ENCODE peak calls at places on chromosome 21, in ten cellular contexts. Y is GM23338, G is stomach, N is transverse colon, J is sigmoid colon, D is suprapubic skin, H is spleen, K is SK-N-SH, U is esophagus muscularis mucosa, W is GM12878. L is an unnamed sample.

GRCh38 chr21:33682992-33683627 is 40.8 kb downstream of the ITSN1 start:
- DNase-seq in Y (no peak), G (no peak), N (no peak), J (no peak), D (no peak), H (no peak), K (no peak), U (no peak), W (no peak), L (no peak)

GRCh38 chr21:28769683-28770082 is 223.0 kb downstream of the LTN1 start:
- DNase-seq in Y (no peak), G (no peak), N (no peak), J (no peak), D (no peak), H (no peak), K (no peak), U (no peak), W (no peak), L (no peak)

GRCh38 chr21:35995522-35996088 is 64.7 kb downstream of the SETD4 start:
- DNase-seq in Y (no peak), G (no peak), N (no peak), J (no peak), D (no peak), H (no peak), K (no peak), U (no peak), W (no peak), L (no peak)

GRCh38 chr21:34807146-34807880 is 138.5 kb downstream of the CLIC6 start:
- DNase-seq in Y (no peak), G (no peak), N (no peak), J (no peak), D (peak), H (no peak), K (no peak), U (no peak), W (no peak), L (no peak)

GRCh38 chr21:36706951-36707762 is 8.2 kb downstream of the SIM2 start:
- DNase-seq in Y (peak), G (no peak), N (no peak), J (no peak), D (no peak), H (no peak), K (peak), U (no peak), W (no peak), L (no peak)

GRCh38 chr21:33259428-33259827 is 6.7 kb upstream of the IL10RB start:
- DNase-seq in Y (no peak), G (no peak), N (no peak), J (no peak), D (no peak), H (no peak), K (no peak), U (no peak), W (no peak), L (no peak)

GRCh38 chr21:34019402-34019801 is 54.0 kb upstream of the MRPS6 start:
- DNase-seq in Y (no peak), G (no peak), N (no peak), J (no peak), D (no peak), H (no peak), K (no peak), U (no peak), W (no peak), L (no peak)

GRCh38 chr21:25385912-25386474 is 221.3 kb downstream of the MRPL39 start:
- DNase-seq in Y (peak), G (peak), N (no peak), J (no peak), D (no peak), H (no peak), K (peak), U (no peak), W (no peak), L (no peak)

GRCh38 chr21:33412832-33413519 is 9.8 kb downstream of the IFNGR2 start:
- DNase-seq in Y (peak), G (peak), N (peak), J (no peak), D (no peak), H (no peak), K (no peak), U (no peak), W (no peak), L (no peak)

GRCh38 chr21:36415375-36415774 is 30.2 kb downstream of the CHAF1B start:
- DNase-seq in Y (peak), G (no peak), N (no peak), J (no peak), D (no peak), H (no peak), K (no peak), U (no peak), W (no peak), L (no peak)

GRCh38 chr21:28776251-28776650 is 216.4 kb downstream of the LTN1 start:
- DNase-seq in Y (no peak), G (no peak), N (no peak), J (no peak), D (no peak), H (no peak), K (no peak), U (no peak), W (no peak), L (no peak)

GRCh38 chr21:34639882-34640788 is 25.2 kb upstream of the RCAN1 start:
- DNase-seq in Y (no peak), G (no peak), N (no peak), J (no peak), D (no peak), H (no peak), K (no peak), U (no peak), W (peak), L (no peak)

GRCh38 chr21:18549214-18549905 is 145.8 kb upstream of the TMPRSS15 start:
- DNase-seq in Y (no peak), G (no peak), N (no peak), J (no peak), D (no peak), H (no peak), K (no peak), U (no peak), W (no peak), L (no peak)

GRCh38 chr21:24112020-24112419 is 1495.3 kb downstream of the MRPL39 start:
- DNase-seq in Y (no peak), G (no peak), N (no peak), J (no peak), D (no peak), H (no peak), K (no peak), U (no peak), W (no peak), L (no peak)
- H3K4me3 ChIP-seq in Y (no peak), G (no peak), N (no peak), J (no peak), D (no peak), H (no peak), K (no peak), U (no peak), W (no peak), L (no peak)

DNA sequence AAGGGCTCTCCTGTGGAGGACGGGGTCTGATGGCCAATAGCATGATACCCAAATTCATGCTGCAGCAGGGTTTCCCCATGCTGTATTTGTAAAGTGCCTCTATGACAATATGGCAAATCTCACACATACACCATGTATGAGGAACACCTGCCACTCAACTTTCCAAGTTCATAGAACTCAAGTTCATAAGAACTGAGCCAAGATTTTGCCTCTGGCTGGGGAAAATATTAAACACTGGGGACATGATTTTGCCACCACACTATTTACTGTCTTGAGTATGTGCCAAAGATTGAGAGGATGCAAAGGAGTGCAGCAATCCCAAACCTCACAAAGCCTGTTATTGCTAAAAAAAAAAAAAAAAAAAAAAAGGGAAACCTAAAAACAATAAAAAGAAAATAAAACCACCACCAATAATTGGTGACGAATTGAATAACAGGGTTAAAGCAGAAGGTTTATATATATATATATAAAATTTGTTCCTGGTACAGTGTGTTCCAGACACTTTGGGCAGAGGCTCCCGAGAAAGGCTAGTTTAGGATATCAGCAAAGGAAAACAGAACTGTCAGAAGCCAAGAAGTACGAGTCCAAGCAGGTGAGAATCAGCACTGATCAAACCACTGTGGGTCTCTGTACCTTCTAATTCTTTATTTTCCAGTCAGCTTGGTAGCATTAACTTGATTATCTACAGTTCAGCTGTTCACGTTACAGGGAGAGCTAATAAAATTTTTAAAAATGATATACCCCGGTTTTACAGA is 24.3 kb downstream of the ZBTB21 start:
- DNase-seq in Y (no peak), G (no peak), N (no peak), J (no peak), D (no peak), H (no peak), K (no peak), U (peak), W (no peak), L (no peak)
- TF ChIP-seq POLR2AphosphoS5 in Y (no peak), G (no peak), N (no peak), J (no peak), D (no peak), H (no peak), K (no peak), U (no peak), W (no peak), L (no peak)

GRCh38 chr21:14384453-14384852 is 1.5 kb upstream of the HSPA13 start:
- DNase-seq in Y (no peak), G (no peak), N (no peak), J (no peak), D (no peak), H (no peak), K (no peak), U (no peak), W (no peak), L (no peak)
- H3K4me3 ChIP-seq in Y (peak), G (no peak), N (no peak), J (no peak), D (no peak), H (peak), K (peak), U (no peak), W (peak), L (no peak)

GRCh38 chr21:45362748-45363145 is 42.2 kb upstream of the COL18A1 start:
- DNase-seq in Y (no peak), G (no peak), N (no peak), J (no peak), D (no peak), H (no peak), K (no peak), U (no peak), W (no peak), L (no peak)

GRCh38 chr21:45365186-45365607 is 39.8 kb upstream of the COL18A1 start:
- DNase-seq in Y (no peak), G (no peak), N (no peak), J (no peak), D (no peak), H (no peak), K (no peak), U (no peak), W (no peak), L (no peak)

GRCh38 chr21:45364464-45365185 is 40.3 kb upstream of the COL18A1 start:
- DNase-seq in Y (no peak), G (no peak), N (no peak), J (peak), D (no peak), H (no peak), K (no peak), U (no peak), W (no peak), L (no peak)

GRCh38 chr21:45365608-45366241 is 39.2 kb upstream of the COL18A1 start:
- DNase-seq in Y (peak), G (no peak), N (no peak), J (no peak), D (no peak), H (no peak), K (no peak), U (no peak), W (no peak), L (no peak)

GRCh38 chr21:45363921-45364463 is 41.0 kb upstream of the COL18A1 start:
- DNase-seq in Y (no peak), G (peak), N (peak), J (peak), D (peak), H (no peak), K (no peak), U (peak), W (peak), L (peak)
- TF ChIP-seq POLR2AphosphoS5 in Y (no peak), G (peak), N (peak), J (peak), D (peak), H (peak), K (peak), U (peak), W (no peak), L (peak)

GRCh38 chr21:26550357-26550756 is 22.7 kb downstream of the CYYR1 start:
- DNase-seq in Y (no peak), G (no peak), N (no peak), J (no peak), D (no peak), H (no peak), K (no peak), U (no peak), W (no peak), L (no peak)
- H3K4me3 ChIP-seq in Y (no peak), G (no peak), N (no peak), J (no peak), D (no peak), H (no peak), K (no peak), U (no peak), W (no peak), L (no peak)

DNA sequence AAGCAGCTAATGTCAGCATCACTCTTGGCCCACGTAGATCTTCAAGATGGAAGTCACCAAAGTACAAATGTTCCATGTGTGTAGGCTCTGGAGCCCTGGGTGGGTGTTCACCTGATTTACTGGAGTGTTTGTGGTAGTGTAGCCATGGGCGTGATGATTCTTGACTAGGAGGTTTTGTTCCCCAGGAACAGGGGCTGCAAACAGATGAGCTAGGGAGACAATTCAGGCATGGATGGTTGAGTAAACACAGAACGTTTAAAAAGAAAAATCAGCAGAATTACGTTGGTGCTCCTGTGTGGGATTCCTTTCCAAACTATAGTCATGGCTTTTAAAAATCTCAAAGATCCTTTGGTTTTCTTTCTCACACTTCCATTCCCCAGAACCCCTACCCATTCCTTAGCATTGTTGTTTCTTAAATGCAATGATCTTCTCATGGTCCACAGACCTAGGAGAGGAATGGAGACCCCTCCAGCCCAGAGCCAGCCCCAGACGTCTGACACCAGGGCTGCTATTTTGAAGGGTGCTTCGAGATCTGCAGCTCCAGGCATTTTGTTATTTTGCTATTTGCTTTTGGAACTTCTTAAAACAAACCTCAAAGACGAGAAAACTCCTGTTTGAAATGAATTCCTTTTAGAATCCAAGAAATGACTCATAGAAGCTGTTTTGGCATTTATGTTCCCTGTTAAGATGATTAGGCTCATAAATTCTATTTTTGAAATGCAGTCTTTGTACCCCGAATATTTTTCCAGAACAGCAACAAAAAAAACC is 115.1 kb downstream of the ETS2 start:
- DNase-seq in Y (no peak), G (no peak), N (no peak), J (peak), D (no peak), H (no peak), K (no peak), U (no peak), W (no peak), L (no peak)
- TF ChIP-seq POLR2AphosphoS5 in Y (no peak), G (no peak), N (peak), J (peak), D (no peak), H (no peak), K (no peak), U (peak), W (no peak), L (no peak)

DNA sequence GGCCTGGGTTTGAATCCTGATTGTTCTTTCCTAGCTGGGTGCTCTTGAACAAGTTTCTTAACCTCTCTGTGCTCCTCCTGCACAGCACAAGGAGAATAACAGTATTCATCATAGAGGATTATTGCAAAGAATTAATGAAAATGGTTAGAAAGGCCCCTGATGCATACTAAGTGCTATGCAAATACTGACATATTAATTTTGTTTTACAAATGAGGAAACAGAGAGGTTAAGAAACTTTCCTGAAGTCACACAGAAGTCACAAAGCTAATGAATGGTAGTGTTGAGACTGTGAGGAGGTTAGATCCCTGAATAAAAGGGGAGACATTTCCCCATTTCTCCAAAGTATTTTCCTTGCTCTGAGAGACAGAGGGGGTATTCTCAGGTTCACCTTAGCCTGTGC is 99.0 kb downstream of the KCNJ6 start:
- DNase-seq in Y (no peak), G (no peak), N (no peak), J (no peak), D (no peak), H (no peak), K (no peak), U (no peak), W (no peak), L (no peak)
- H3K4me3 ChIP-seq in Y (no peak), G (no peak), N (no peak), J (no peak), D (no peak), H (no peak), K (no peak), U (no peak), W (no peak), L (no peak)

DNA sequence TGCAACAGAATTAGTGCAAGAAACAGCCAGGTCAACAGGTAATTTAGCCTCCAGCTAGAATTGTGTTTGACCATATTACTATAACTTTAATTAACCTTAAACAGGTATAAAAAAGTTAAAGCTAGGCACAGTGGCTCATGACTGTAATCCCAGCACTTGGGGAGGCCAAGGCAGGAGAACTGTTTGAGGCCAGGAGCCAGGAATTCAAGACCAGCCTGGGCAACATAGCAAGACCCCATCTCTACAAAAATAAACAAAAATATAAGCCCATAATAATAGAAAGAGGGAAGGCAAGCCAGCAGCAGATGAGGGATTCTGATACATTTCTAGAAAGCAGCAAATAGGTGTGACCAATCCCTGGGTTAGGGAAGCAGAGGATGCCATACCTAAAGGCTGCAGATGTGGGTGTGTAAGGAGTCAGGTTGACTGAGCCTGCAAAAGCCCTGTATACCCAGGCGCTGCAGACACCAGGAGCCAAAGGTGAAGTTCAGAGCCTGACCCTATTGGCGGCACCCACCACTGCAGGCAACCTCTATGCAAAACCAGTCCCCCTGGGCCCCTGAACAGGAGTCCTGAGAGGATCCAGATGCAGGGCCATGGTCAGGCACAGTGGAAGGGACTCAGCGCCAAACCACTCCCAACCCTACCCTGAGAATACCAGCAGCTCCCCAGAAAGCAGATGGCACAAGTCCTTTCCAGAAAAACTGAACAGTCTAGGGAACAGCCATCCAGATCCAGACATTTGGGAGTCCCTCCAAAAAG is 19.3 kb upstream of the LSS start:
- DNase-seq in Y (no peak), G (no peak), N (no peak), J (no peak), D (no peak), H (no peak), K (no peak), U (no peak), W (no peak), L (no peak)
- TF ChIP-seq POLR2AphosphoS5 in Y (no peak), G (no peak), N (no peak), J (no peak), D (no peak), H (no peak), K (no peak), U (no peak), W (no peak), L (no peak)

GRCh38 chr21:31342328-31342727 is 1.7 kb downstream of the TIAM1 start:
- DNase-seq in Y (no peak), G (no peak), N (no peak), J (no peak), D (no peak), H (no peak), K (no peak), U (no peak), W (no peak), L (no peak)

GRCh38 chr21:31340942-31341487 is 3.0 kb downstream of the TIAM1 start:
- DNase-seq in Y (no peak), G (no peak), N (no peak), J (no peak), D (no peak), H (no peak), K (no peak), U (no peak), W (no peak), L (no peak)

GRCh38 chr21:31346256-31346821 is 2.3 kb upstream of the TIAM1 start:
- DNase-seq in Y (no peak), G (no peak), N (no peak), J (no peak), D (no peak), H (no peak), K (no peak), U (no peak), W (no peak), L (no peak)

GRCh38 chr21:31343030-31343510 is 991 bp downstream of the TIAM1 start:
- DNase-seq in Y (no peak), G (no peak), N (no peak), J (no peak), D (no peak), H (no peak), K (no peak), U (no peak), W (no peak), L (no peak)

GRCh38 chr21:31343680-31344480 is at the start of gene TIAM1:
- DNase-seq in Y (peak), G (peak), N (peak), J (peak), D (peak), H (no peak), K (peak), U (peak), W (no peak), L (peak)
- H3K4me3 ChIP-seq in Y (peak), G (peak), N (peak), J (peak), D (peak), H (peak), K (peak), U (peak), W (no peak), L (peak)